ENCODE peak calls at places on chromosomes 16 and 17, in nine cellular contexts. N is stimulated activated CD4-positive, alpha-beta T cell treated with anti-CD3 and anti-CD28 coated beads, Interleukin-12 subunit alpha, Interleukin-12 subunit beta, amount 100 ng/mL, for 24 hours; M is DMS153; Q is RWPE1; F is tibial artery; P is heart left ventricle; W is T-cell; V is mesendoderm; T is uterus. J is an unnamed sample.

GRCh38 chr17:51120357-51120738 is 320 bp downstream of the SPAG9 start:
- DNase-seq in N (peak; percentile 15), M (peak; percentile 35), Q (peak; percentile 52), F (no peak), P (no peak), W (no peak), V (peak; percentile 71), T (no peak), J (no peak)

GRCh38 chr17:2796164-2797140 is at the start of gene RAP1GAP2:
- DNase-seq in N (peak; percentile 50), M (no peak), Q (no peak), F (peak; percentile 79), P (peak; percentile 75), W (peak; percentile 73), V (no peak), T (no peak), J (no peak)

GRCh38 chr17:40500709-40501108 is 714 bp downstream of the TNS4 start:
- DNase-seq in N (no peak), M (no peak), Q (no peak), F (no peak), P (peak; percentile 5), W (no peak), V (no peak), T (no peak), J (no peak)

GRCh38 chr16:28930652-28931051 is 1.1 kb upstream of the CD19 start:
- DNase-seq in N (no peak), M (peak; percentile 39), Q (no peak), F (no peak), P (no peak), W (no peak), V (no peak), T (no peak), J (no peak)

GRCh38 chr17:1904273-1905052 is 74.7 kb downstream of the RPA1 start:
- DNase-seq in N (no peak), M (no peak), Q (no peak), F (no peak), P (no peak), W (no peak), V (no peak), T (no peak), J (no peak)

GRCh38 chr17:11487469-11487868 is 110.8 kb upstream of the DNAH9 start:
- DNase-seq in N (no peak), M (no peak), Q (no peak), F (no peak), P (no peak), W (no peak), V (peak; percentile 76), T (no peak), J (no peak)

GRCh38 chr16:69917739-69918138 is 33.4 kb upstream of the CLEC18A start:
- DNase-seq in N (no peak), M (no peak), Q (peak; percentile 87), F (peak; percentile 90), P (peak; percentile 54), W (no peak), V (peak; percentile 97), T (peak; percentile 66), J (no peak)

GRCh38 chr17:39222151-39222550 is 3.6 kb downstream of the STAC2 start:
- DNase-seq in N (no peak), M (no peak), Q (no peak), F (peak; percentile 91), P (peak; percentile 57), W (no peak), V (no peak), T (no peak), J (no peak)

GRCh38 chr16:49821614-49822282 is 34.2 kb downstream of the ZNF423 start:
- DNase-seq in N (no peak), M (no peak), Q (no peak), F (no peak), P (no peak), W (no peak), V (peak; percentile 44), T (no peak), J (no peak)

GRCh38 chr17:75059369-75060345 is 12.6 kb downstream of the KCTD2 start:
- DNase-seq in N (no peak), M (peak; percentile 14), Q (no peak), F (peak; percentile 63), P (no peak), W (no peak), V (peak; percentile 55), T (peak; percentile 47), J (no peak)

GRCh38 chr16:3646348-3646920 is 8.1 kb upstream of the DNASE1 start:
- DNase-seq in N (no peak), M (peak; percentile 92), Q (peak; percentile 62), F (peak; percentile 31), P (no peak), W (no peak), V (peak; percentile 16), T (no peak), J (no peak)

GRCh38 chr16:87540072-87540976 is 47.5 kb upstream of the ZCCHC14 start:
- DNase-seq in N (no peak), M (no peak), Q (no peak), F (no peak), P (no peak), W (no peak), V (no peak), T (no peak), J (no peak)

GRCh38 chr16:54886078-54886477 is 44.6 kb upstream of the IRX5 start:
- DNase-seq in N (no peak), M (no peak), Q (no peak), F (no peak), P (no peak), W (no peak), V (no peak), T (no peak), J (no peak)

GRCh38 chr17:28521296-28522085 is 15.3 kb downstream of the FOXN1 start:
- DNase-seq in N (no peak), M (no peak), Q (no peak), F (no peak), P (no peak), W (no peak), V (no peak), T (no peak), J (no peak)

GRCh38 chr16:74637742-74638453 is 28.8 kb downstream of the RFWD3 start:
- DNase-seq in N (no peak), M (no peak), Q (no peak), F (no peak), P (no peak), W (no peak), V (no peak), T (no peak), J (no peak)

GRCh38 chr16:72469932-72470331 is 298.0 kb upstream of the PMFBP1 start:
- DNase-seq in N (no peak), M (peak; percentile 11), Q (no peak), F (no peak), P (no peak), W (no peak), V (no peak), T (no peak), J (no peak)

GRCh38 chr17:36188891-36189306 is 7.7 kb downstream of the CCL3L1 start:
- DNase-seq in N (no peak), M (no peak), Q (no peak), F (no peak), P (no peak), W (peak; percentile 40), V (no peak), T (no peak), J (no peak)

GRCh38 chr17:43939886-43940285 is 2.4 kb downstream of the PPY start:
- DNase-seq in N (no peak), M (no peak), Q (no peak), F (no peak), P (no peak), W (no peak), V (no peak), T (no peak), J (no peak)

GRCh38 chr16:89133457-89134127 is 38.0 kb upstream of the CDH15 start:
- DNase-seq in N (no peak), M (no peak), Q (no peak), F (peak; percentile 67), P (no peak), W (no peak), V (no peak), T (no peak), J (no peak)

GRCh38 chr17:17018021-17018441 is 24.2 kb upstream of the MPRIP start:
- DNase-seq in N (no peak), M (no peak), Q (no peak), F (peak; percentile 57), P (peak; percentile 17), W (no peak), V (no peak), T (no peak), J (no peak)

GRCh38 chr17:2894782-2895181 is 98.5 kb downstream of the RAP1GAP2 start:
- DNase-seq in N (no peak), M (no peak), Q (no peak), F (no peak), P (no peak), W (no peak), V (no peak), T (no peak), J (no peak)

GRCh38 chr16:88721236-88721635 is 14.9 kb downstream of the CTU2 start:
- DNase-seq in N (no peak), M (no peak), Q (no peak), F (no peak), P (no peak), W (no peak), V (no peak), T (no peak), J (no peak)

GRCh38 chr17:1024076-1024475 is 27.1 kb downstream of the TIMM22 start:
- DNase-seq in N (no peak), M (no peak), Q (no peak), F (no peak), P (no peak), W (no peak), V (no peak), T (no peak), J (no peak)

GRCh38 chr17:798246-798645 is 16.1 kb downstream of the MRM3 start:
- DNase-seq in N (no peak), M (no peak), Q (no peak), F (no peak), P (no peak), W (no peak), V (no peak), T (no peak), J (no peak)

GRCh38 chr17:28937044-28937729 is 14.1 kb downstream of the PHF12 start:
- DNase-seq in N (no peak), M (no peak), Q (no peak), F (no peak), P (no peak), W (no peak), V (no peak), T (no peak), J (no peak)

GRCh38 chr16:54655171-54655590 is 275.5 kb upstream of the IRX5 start:
- DNase-seq in N (no peak), M (no peak), Q (no peak), F (peak; percentile 71), P (peak; percentile 44), W (no peak), V (peak; percentile 39), T (peak; percentile 40), J (no peak)

GRCh38 chr17:29369831-29370735 is 20.1 kb upstream of the TAOK1 start:
- DNase-seq in N (no peak), M (peak; percentile 45), Q (peak; percentile 74), F (peak; percentile 76), P (peak; percentile 58), W (peak; percentile 62), V (peak; percentile 94), T (peak; percentile 46), J (peak; percentile 3)

GRCh38 chr16:13767215-13767614 is 152.7 kb upstream of the ERCC4 start:
- DNase-seq in N (no peak), M (no peak), Q (no peak), F (no peak), P (no peak), W (no peak), V (peak; percentile 46), T (no peak), J (no peak)

GRCh38 chr16:86427327-86427935 is 82.9 kb upstream of the FOXF1 start:
- DNase-seq in N (no peak), M (no peak), Q (no peak), F (no peak), P (no peak), W (no peak), V (no peak), T (no peak), J (no peak)

GRCh38 chr16:88387941-88388627 is 5.3 kb downstream of the ZNF469 start:
- DNase-seq in N (no peak), M (peak; percentile 5), Q (no peak), F (peak; percentile 81), P (no peak), W (no peak), V (no peak), T (no peak), J (no peak)

GRCh38 chr17:63019138-63019873 is 53.3 kb downstream of the TANC2 start:
- DNase-seq in N (no peak), M (no peak), Q (no peak), F (no peak), P (no peak), W (no peak), V (no peak), T (no peak), J (no peak)